ENCODE peak calls at places on chromosomes 12 and 14, in five cellular contexts. S is left ventricle myocardium inferior, B is psoas muscle, K is HCT116, C is choroid plexus epithelial cell. L is an unnamed sample.

GRCh38 chr14:104442611-104443390 is 136.8 kb upstream of the C14orf180 start:
- DNase-seq in S (no peak), B (peak; percentile 40), K (no peak), C (no peak), L (no peak)

GRCh38 chr12:115149279-115149678 is 465.3 kb upstream of the TBX3 start:
- DNase-seq in S (no peak), B (no peak), K (no peak), C (no peak), L (no peak)

GRCh38 chr12:49933793-49934192 is 16.7 kb upstream of the AQP2 start:
- DNase-seq in S (no peak), B (no peak), K (no peak), C (peak; percentile 83), L (no peak)

GRCh38 chr12:6766651-6767300 is 613 bp downstream of the PTMS start:
- DNase-seq in S (peak; percentile 85), B (peak; percentile 89), K (no peak), C (peak; percentile 68), L (peak; percentile 77)

GRCh38 chr14:74697543-74697942 is 15.3 kb downstream of the AREL1 start:
- DNase-seq in S (no peak), B (no peak), K (no peak), C (peak; percentile 41), L (no peak)

GRCh38 chr12:48084066-48084465 is 21.8 kb downstream of the SENP1 start:
- DNase-seq in S (no peak), B (no peak), K (no peak), C (peak; percentile 62), L (no peak)

GRCh38 chr12:92648242-92649031 is 54.4 kb upstream of the PLEKHG7 start:
- DNase-seq in S (no peak), B (no peak), K (no peak), C (peak; percentile 21), L (no peak)

GRCh38 chr14:50038398-50039119 is 77.8 kb downstream of the VCPKMT start:
- DNase-seq in S (no peak), B (no peak), K (no peak), C (peak; percentile 91), L (peak; percentile 98)

GRCh38 chr12:83323866-83324265 is 637.2 kb downstream of the TMTC2 start:
- DNase-seq in S (no peak), B (no peak), K (no peak), C (no peak), L (no peak)

GRCh38 chr14:89720076-89720687 is 234.3 kb downstream of the EFCAB11 start:
- DNase-seq in S (no peak), B (no peak), K (no peak), C (no peak), L (peak; percentile 11)

GRCh38 chr14:70655110-70655826 is 13.6 kb downstream of the TTC9 start:
- DNase-seq in S (no peak), B (no peak), K (no peak), C (peak; percentile 10), L (peak; percentile 97)

GRCh38 chr14:81452341-81452740 is 52.2 kb upstream of the STON2 start:
- DNase-seq in S (no peak), B (no peak), K (no peak), C (no peak), L (no peak)

GRCh38 chr14:94129758-94130414 is 482 bp upstream of the IFI27L2 start:
- DNase-seq in S (peak; percentile 50), B (no peak), K (peak; percentile 56), C (peak; percentile 61), L (peak; percentile 34)

GRCh38 chr12:46160081-46160980 is 108.5 kb downstream of the SLC38A1 start:
- DNase-seq in S (no peak), B (no peak), K (no peak), C (peak; percentile 43), L (no peak)

GRCh38 chr12:79023261-79023660 is 158.7 kb downstream of the SYT1 start:
- DNase-seq in S (no peak), B (no peak), K (no peak), C (peak; percentile 75), L (no peak)

GRCh38 chr14:37842106-37842505 is 246.7 kb downstream of the TTC6 start:
- DNase-seq in S (no peak), B (no peak), K (no peak), C (no peak), L (no peak)

GRCh38 chr12:131726-132465 is 65.3 kb downstream of the IQSEC3 start:
- DNase-seq in S (no peak), B (no peak), K (no peak), C (peak; percentile 15), L (no peak)

GRCh38 chr12:111407371-111408115 is 1.8 kb downstream of the SH2B3 start:
- DNase-seq in S (no peak), B (no peak), K (no peak), C (peak; percentile 29), L (no peak)

GRCh38 chr12:116172224-116172849 is 105.2 kb downstream of the MED13L start:
- DNase-seq in S (no peak), B (no peak), K (no peak), C (no peak), L (peak; percentile 64)

GRCh38 chr12:106760184-106760531 is 14.3 kb upstream of the RIC8B start:
- DNase-seq in S (no peak), B (no peak), K (no peak), C (peak; percentile 57), L (peak; percentile 89)

GRCh38 chr14:31505411-31505810 is 17.6 kb upstream of the GPR33 start:
- DNase-seq in S (no peak), B (no peak), K (no peak), C (peak; percentile 89), L (no peak)

GRCh38 chr12:130437555-130438242 is 100.0 kb downstream of the PIWIL1 start:
- DNase-seq in S (no peak), B (peak; percentile 12), K (no peak), C (no peak), L (no peak)

GRCh38 chr12:76898472-76898871 is 19.7 kb upstream of the CSRP2 start:
- DNase-seq in S (no peak), B (no peak), K (no peak), C (peak; percentile 62), L (no peak)

GRCh38 chr14:59301354-59301753 is 112.9 kb downstream of the DAAM1 start:
- DNase-seq in S (no peak), B (no peak), K (no peak), C (no peak), L (peak; percentile 74)

GRCh38 chr14:31898835-31899528 is 178.1 kb upstream of the ARHGAP5 start:
- DNase-seq in S (no peak), B (no peak), K (no peak), C (no peak), L (no peak)

GRCh38 chr12:48160807-48161206 is 3.5 kb upstream of the ASB8 start:
- DNase-seq in S (no peak), B (peak; percentile 53), K (no peak), C (no peak), L (peak; percentile 45)

DNA sequence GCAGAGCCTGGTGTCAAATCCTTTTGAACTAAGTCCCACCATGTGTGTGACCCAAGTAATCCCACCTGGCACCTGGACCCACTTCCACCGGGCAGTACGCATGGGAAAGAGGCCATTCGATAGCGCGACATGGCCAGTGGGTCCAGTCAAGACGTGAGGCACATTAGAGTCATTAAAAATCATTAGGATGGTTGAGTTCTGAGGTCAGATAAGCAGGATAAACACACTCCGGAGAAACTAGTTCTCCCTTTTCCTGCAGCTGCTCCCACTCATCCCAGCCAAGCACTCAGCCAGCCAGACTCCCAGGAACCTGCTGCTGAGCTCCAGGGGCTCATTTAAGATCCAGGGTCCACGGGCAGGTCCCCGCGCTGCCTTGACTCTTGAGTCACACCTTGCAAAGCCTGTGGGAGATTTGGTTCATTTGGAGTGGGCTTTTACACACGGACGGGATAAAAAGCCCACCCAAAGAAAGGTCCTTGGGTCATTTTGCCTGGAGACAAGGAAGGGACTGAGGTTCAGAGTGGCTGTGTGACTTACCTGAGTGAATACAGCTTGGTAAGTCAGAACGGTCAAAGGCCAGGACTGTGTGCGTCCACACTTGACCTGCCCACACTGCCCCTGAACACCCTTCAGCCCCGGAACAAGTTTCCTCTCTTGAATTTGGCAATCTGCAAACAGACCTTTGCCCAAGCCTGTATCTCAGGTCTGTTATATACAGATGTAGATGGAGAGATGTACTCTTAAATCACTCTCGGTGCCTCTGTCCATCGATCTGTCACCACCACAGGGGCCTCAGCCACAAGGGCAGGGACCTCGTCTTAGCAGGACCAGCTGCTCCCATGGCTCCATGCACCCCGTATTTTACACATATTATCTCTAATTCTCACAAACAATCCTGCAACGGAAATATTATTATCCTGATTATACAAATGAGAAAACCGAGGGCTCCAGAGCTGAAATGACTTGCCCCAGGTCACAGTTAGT is 313.7 kb downstream of the BCL11B start:
- DNase-seq in S (no peak), B (no peak), K (no peak), C (no peak), L (no peak)
- H3K4me3 ChIP-seq in S (no peak overlapping the region), B (no peak overlapping the region), K (no peak overlapping the region), C (no peak overlapping the region), L (no peak overlapping the region)

DNA sequence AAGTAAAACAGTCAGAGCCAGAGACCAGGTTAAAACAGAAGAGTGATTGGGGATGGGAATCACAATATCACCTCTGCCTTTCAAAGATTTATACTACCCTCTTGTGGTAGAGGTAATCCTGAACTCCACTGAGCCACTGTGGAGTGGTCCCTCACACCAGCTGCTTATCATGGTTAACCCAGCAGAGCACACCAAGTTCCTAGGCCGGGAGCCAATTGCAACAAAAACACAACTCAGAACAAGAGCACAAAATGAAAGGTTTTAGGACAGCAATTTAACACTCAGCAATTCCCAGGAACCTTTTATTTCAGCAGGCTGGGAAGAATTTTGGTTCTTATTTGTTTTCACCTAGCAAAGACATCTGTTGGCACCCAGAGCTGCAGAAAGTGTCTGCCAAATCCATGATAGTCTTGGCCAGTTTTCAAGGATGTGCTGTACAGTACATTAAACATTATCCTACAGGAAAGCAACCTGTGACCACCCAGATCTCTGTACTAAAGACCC is 220.5 kb upstream of the ATXN7L3B start:
- DNase-seq in S (peak; percentile 28), B (peak; percentile 36), K (no peak), C (peak; percentile 94), L (peak; percentile 4)
- TF ChIP-seq CTCF in S (peak; percentile 51), B (no peak), K (peak; percentile 45), C (peak; percentile 73), L (no peak)

DNA sequence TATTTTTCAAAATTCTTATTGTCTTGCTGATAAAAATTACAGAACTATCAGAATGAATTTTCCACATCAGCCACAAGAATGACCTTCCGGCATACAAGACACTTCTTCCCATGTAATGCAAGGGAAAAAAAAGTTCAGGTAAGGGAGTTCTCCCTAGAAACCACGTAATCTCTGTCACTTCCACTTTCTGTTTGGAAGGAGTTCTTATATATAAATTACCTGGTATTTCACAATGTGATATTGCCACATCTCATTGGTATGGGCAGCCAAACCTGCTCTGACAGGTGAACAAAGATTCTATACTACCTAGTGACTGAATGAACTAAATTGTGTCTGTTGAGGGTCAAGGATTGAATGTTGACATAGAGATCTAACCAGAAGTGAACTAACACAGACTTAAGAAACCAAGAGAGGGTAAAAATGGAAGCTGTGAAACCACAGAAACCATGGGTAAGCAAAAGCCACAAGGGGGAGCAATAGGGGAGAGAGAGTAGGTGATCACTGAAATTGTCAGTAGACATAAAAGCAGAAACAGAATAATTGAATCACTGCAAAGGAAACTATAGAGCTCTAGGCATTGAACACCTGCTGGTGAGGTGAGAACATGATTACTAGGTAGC is 161.3 kb downstream of the RPL10L start:
- DNase-seq in S (no peak), B (no peak), K (peak; percentile 12), C (peak; percentile 22), L (peak; percentile 46)
- H3K4me3 ChIP-seq in S (no peak overlapping the region), B (no peak overlapping the region), K (no peak overlapping the region), C (no peak overlapping the region), L (peak overlapping the region; percentile 25)

DNA sequence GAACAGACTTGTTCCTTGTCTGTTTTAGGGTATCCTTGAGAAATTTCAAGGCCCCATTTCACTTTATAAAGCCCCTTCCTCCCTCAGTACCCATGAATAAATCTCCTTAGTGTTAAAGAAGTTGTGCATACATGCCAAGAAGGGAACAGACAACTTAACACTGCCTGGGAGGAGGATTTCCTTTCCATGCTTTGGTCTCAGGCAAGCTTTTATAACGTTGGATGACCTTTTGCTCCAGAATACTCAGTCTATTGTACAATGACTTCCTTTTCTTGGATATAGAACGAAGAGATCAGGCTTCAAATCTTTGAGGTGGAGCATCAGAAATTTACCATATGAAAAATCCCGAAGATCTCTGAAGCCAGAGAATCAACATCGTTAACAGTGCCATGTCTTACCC is 551.4 kb downstream of the PRKD1 start:
- DNase-seq in S (no peak), B (no peak), K (no peak), C (no peak), L (no peak)
- TF ChIP-seq CTCF in S (no peak), B (no peak), K (no peak), C (no peak), L (no peak)

L was measured in GM12865.